ENCODE peak calls at places on chromosomes 3 and 15, in seven cellular contexts. K, V, W, I, L, J and Q are unnamed samples.

GRCh38 chr3:127406309-127407025 is 118.6 kb upstream of the PRR20G start:
- DNase-seq in I (peak; percentile 40), L (no peak), J (peak; percentile 52), W (peak; percentile 55), V (no peak), K (no peak), Q (no peak)

GRCh38 chr3:7978104-7978457 is 523.5 kb upstream of the LMCD1 start:
- DNase-seq in I (no peak), L (no peak), J (no peak), K (no peak), V (peak; percentile 26), W (no peak), Q (peak; percentile 11)

GRCh38 chr15:87267798-87268197 is 988.7 kb downstream of the NTRK3 start:
- DNase-seq in J (peak; percentile 72), K (no peak), W (no peak), V (no peak), L (no peak), I (no peak), Q (no peak)

GRCh38 chr15:90214553-90215205 is 13.5 kb downstream of the SEMA4B start:
- DNase-seq in J (no peak), W (peak; percentile 69), K (no peak), L (no peak), I (no peak), V (no peak), Q (no peak)

GRCh38 chr15:77823736-77824135 is 191.0 kb upstream of the LINGO1 start:
- DNase-seq in J (no peak), V (no peak), W (no peak), K (no peak), I (no peak), L (no peak), Q (no peak)

GRCh38 chr3:31289592-31289991 is 243.1 kb upstream of the STT3B start:
- DNase-seq in V (no peak), L (no peak), J (no peak), W (no peak), I (no peak), K (no peak), Q (no peak)

GRCh38 chr15:74315626-74316025 is 51.8 kb downstream of the CYP11A1 start:
- DNase-seq in L (no peak), K (no peak), I (no peak), W (no peak), V (no peak), J (no peak), Q (no peak)

GRCh38 chr3:168088106-168088722 is 7.5 kb downstream of the GOLIM4 start:
- DNase-seq in V (no peak), K (no peak), W (peak; percentile 3), I (no peak), L (no peak), J (no peak), Q (no peak)

GRCh38 chr15:30997270-30997669 is 5.8 kb upstream of the MTMR10 start:
- DNase-seq in V (no peak), W (no peak), I (no peak), K (no peak), L (no peak), J (peak; percentile 11), Q (no peak)

GRCh38 chr3:24237971-24238767 is 256.5 kb downstream of the THRB start:
- DNase-seq in K (peak; percentile 78), V (no peak), L (peak; percentile 67), I (no peak), J (peak; percentile 72), W (peak; percentile 65), Q (peak; percentile 44)

GRCh38 chr15:28184166-28184565 is 85.1 kb upstream of the OCA2 start:
- DNase-seq in I (no peak), J (no peak), L (no peak), K (no peak), V (no peak), W (no peak), Q (no peak)

GRCh38 chr3:6867269-6867668 is 6.4 kb downstream of the GRM7 start:
- DNase-seq in I (no peak), L (no peak), K (no peak), J (no peak), V (no peak), W (no peak), Q (no peak)

GRCh38 chr3:127233371-127233770 is 40.4 kb downstream of the PRR23E start:
- DNase-seq in K (no peak), J (peak; percentile 32), I (no peak), L (no peak), W (no peak), V (no peak), Q (no peak)

GRCh38 chr15:99502182-99502581 is 63.6 kb upstream of the MEF2A start:
- DNase-seq in I (no peak), V (no peak), J (no peak), W (no peak), L (no peak), K (no peak), Q (no peak)

GRCh38 chr15:78090422-78090821 is 1.9 kb upstream of the SH2D7 start:
- DNase-seq in W (no peak), I (no peak), L (no peak), J (no peak), K (no peak), V (no peak), Q (no peak)

GRCh38 chr3:132225664-132226063 is 91.5 kb upstream of the ACP3 start:
- DNase-seq in W (no peak), V (no peak), J (no peak), I (no peak), K (no peak), L (no peak), Q (no peak)

GRCh38 chr15:85116066-85116465 is 134.4 kb downstream of the PDE8A start:
- DNase-seq in L (no peak), V (no peak), J (peak; percentile 24), I (no peak), W (no peak), K (no peak), Q (no peak)

GRCh38 chr3:64207289-64208086 is 17.8 kb downstream of the PRICKLE2 start:
- DNase-seq in W (no peak), I (no peak), J (no peak), K (no peak), L (no peak), V (no peak), Q (no peak)
- H3K27ac ChIP-seq in W (peak overlapping the region; percentile 12), I (no peak overlapping the region), J (no peak overlapping the region), K (no peak overlapping the region), L (no peak overlapping the region), V (peak overlapping the region; percentile 60), Q (no peak overlapping the region)

GRCh38 chr3:46422617-46423016 is 15.6 kb downstream of the CCRL2 start:
- DNase-seq in L (no peak), W (no peak), I (no peak), V (no peak), J (peak; percentile 82), K (no peak), Q (no peak)
- H3K27ac ChIP-seq in L (no peak overlapping the region), W (no peak overlapping the region), I (no peak overlapping the region), V (no peak overlapping the region), J (peak overlapping the region; percentile 82), K (no peak overlapping the region), Q (no peak overlapping the region)

GRCh38 chr15:66936864-66937245 is 128.5 kb upstream of the SMAD3 start:
- DNase-seq in J (no peak), K (no peak), V (no peak), I (no peak), W (no peak), L (no peak), Q (no peak)
- H3K27ac ChIP-seq in J (no peak overlapping the region), K (no peak overlapping the region), V (peak overlapping the region; percentile 4), I (no peak overlapping the region), W (peak overlapping the region; percentile 59), L (peak overlapping the region; percentile 100), Q (no peak overlapping the region)

GRCh38 chr3:124730920-124731297 is 657 bp downstream of the UMPS start:
- DNase-seq in I (no peak), K (no peak), W (no peak), L (no peak), J (no peak), V (no peak), Q (no peak)
- H3K27ac ChIP-seq in I (peak overlapping the region; percentile 69), K (peak overlapping the region; percentile 54), W (peak overlapping the region; percentile 94), L (peak overlapping the region; percentile 86), J (peak overlapping the region; percentile 65), V (peak overlapping the region; percentile 55), Q (no peak overlapping the region)

DNA sequence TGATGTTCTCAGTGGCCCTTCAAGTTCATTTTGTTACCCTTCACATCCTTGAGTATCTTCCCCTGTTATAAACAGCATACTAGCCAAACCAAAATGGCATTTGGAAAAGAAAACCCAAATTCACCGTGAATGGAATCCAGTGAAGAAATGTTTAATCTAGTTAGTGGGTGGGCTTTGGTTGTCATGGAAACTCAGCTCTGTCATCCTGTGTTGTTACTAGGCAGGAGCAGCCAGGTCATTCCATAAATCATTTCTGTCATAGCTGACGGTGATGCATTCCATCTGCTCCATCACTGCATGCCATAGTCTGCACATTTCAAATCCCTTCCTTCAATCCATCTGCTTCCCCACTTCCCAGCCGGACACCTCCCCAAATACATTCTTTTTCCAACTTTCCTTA is 140.4 kb upstream of the CGNL1 start:
- DNase-seq in W (no peak), I (no peak), V (no peak), L (no peak), J (peak; percentile 30), K (peak; percentile 61), Q (no peak)
- H3K27ac ChIP-seq in W (no peak overlapping the region), I (no peak overlapping the region), V (no peak overlapping the region), L (no peak overlapping the region), J (no peak overlapping the region), K (no peak overlapping the region), Q (no peak overlapping the region)

DNA sequence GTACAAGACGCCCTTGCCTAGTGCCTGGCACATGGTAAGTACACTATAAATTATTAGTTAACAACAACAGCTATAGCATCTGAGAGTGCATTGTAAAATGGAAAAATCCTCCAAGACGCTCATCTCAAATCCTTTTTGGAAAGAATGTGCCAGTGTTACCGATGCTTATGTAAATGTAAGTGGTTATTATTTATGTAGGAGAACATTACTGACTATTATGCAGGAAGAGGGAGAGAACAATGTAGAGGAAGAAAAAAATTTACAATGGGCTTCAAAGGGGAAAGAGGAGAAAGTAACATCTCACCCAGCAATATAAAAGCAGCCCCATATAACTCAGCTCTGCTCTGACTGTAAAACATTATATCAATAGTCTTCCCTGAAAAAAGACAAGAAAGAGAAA is 155.3 kb upstream of the LPP start:
- DNase-seq in V (no peak), L (no peak), I (no peak), J (no peak), K (no peak), W (no peak), Q (no peak)
- H3K27ac ChIP-seq in V (no peak overlapping the region), L (no peak overlapping the region), I (no peak overlapping the region), J (no peak overlapping the region), K (no peak overlapping the region), W (no peak overlapping the region), Q (no peak overlapping the region)

GRCh38 chr15:63194291-63194681 is 4.9 kb downstream of the RAB8B start:
- DNase-seq in K (no peak), V (no peak), L (no peak), W (no peak), J (no peak), I (no peak), Q (no peak)
- H3K27ac ChIP-seq in K (peak overlapping the region; percentile 36), V (no peak overlapping the region), L (no peak overlapping the region), W (no peak overlapping the region), J (no peak overlapping the region), I (peak overlapping the region; percentile 57), Q (no peak overlapping the region)